ENCODE peak calls at places on chromosomes 12 and 14, in five cellular contexts. One of them, this sample, is unnamed.
A peak's percentile ranks its signal among the peaks of the same experiment; 100 is the strongest.

GRCh38 chr12:7731499-7731898 is 15.7 kb downstream of the CLEC4C start:
- DNase-seq in HFF-Myc: no peak
- DNase-seq in stimulated activated CD4-positive, alpha-beta T cell treated with anti-CD3 and anti-CD28 coated beads, Interleukin-2, amount 100 ng/mL, for 24 hours: no peak
- DNase-seq in H54: no peak
- DNase-seq in transverse colon: no peak
- DNase-seq in this sample: no peak

GRCh38 chr14:91870001-91870400 is 2.7 kb upstream of the TC2N start:
- DNase-seq in transverse colon: peak; percentile 32
- DNase-seq in HFF-Myc: no peak
- DNase-seq in stimulated activated CD4-positive, alpha-beta T cell treated with anti-CD3 and anti-CD28 coated beads, Interleukin-2, amount 100 ng/mL, for 24 hours: peak; percentile 48
- DNase-seq in H54: no peak
- DNase-seq in this sample: no peak

GRCh38 chr12:14394317-14395058 is 29.0 kb downstream of the ATF7IP start:
- DNase-seq in transverse colon: no peak
- DNase-seq in stimulated activated CD4-positive, alpha-beta T cell treated with anti-CD3 and anti-CD28 coated beads, Interleukin-2, amount 100 ng/mL, for 24 hours: peak; percentile 36
- DNase-seq in H54: no peak
- DNase-seq in HFF-Myc: peak; percentile 71
- DNase-seq in this sample: peak; percentile 47

GRCh38 chr12:56153291-56154065 is 1.1 kb downstream of the MYL6B start:
- DNase-seq in stimulated activated CD4-positive, alpha-beta T cell treated with anti-CD3 and anti-CD28 coated beads, Interleukin-2, amount 100 ng/mL, for 24 hours: no peak
- DNase-seq in HFF-Myc: no peak
- DNase-seq in H54: no peak
- DNase-seq in transverse colon: no peak
- DNase-seq in this sample: no peak

GRCh38 chr12:54723653-54724256 is 75.6 kb upstream of the DCD start:
- DNase-seq in H54: no peak
- DNase-seq in HFF-Myc: peak; percentile 10
- DNase-seq in stimulated activated CD4-positive, alpha-beta T cell treated with anti-CD3 and anti-CD28 coated beads, Interleukin-2, amount 100 ng/mL, for 24 hours: peak; percentile 30
- DNase-seq in transverse colon: no peak
- DNase-seq in this sample: no peak

GRCh38 chr12:110733857-110734373 is 8.8 kb downstream of the PPP1CC start:
- DNase-seq in H54: no peak
- DNase-seq in transverse colon: no peak
- DNase-seq in stimulated activated CD4-positive, alpha-beta T cell treated with anti-CD3 and anti-CD28 coated beads, Interleukin-2, amount 100 ng/mL, for 24 hours: no peak
- DNase-seq in HFF-Myc: no peak
- DNase-seq in this sample: no peak

GRCh38 chr12:75707983-75708382 is 196.6 kb upstream of the KRR1 start:
- DNase-seq in H54: no peak
- DNase-seq in stimulated activated CD4-positive, alpha-beta T cell treated with anti-CD3 and anti-CD28 coated beads, Interleukin-2, amount 100 ng/mL, for 24 hours: no peak
- DNase-seq in transverse colon: no peak
- DNase-seq in HFF-Myc: no peak
- DNase-seq in this sample: no peak

GRCh38 chr14:94446126-94446525 is 6.5 kb downstream of the SERPINA11 start:
- DNase-seq in stimulated activated CD4-positive, alpha-beta T cell treated with anti-CD3 and anti-CD28 coated beads, Interleukin-2, amount 100 ng/mL, for 24 hours: no peak
- DNase-seq in transverse colon: no peak
- DNase-seq in H54: no peak
- DNase-seq in HFF-Myc: no peak
- DNase-seq in this sample: no peak

GRCh38 chr14:36465178-36465577 is 54.9 kb downstream of the NKX2-1 start:
- DNase-seq in HFF-Myc: no peak
- DNase-seq in transverse colon: no peak
- DNase-seq in stimulated activated CD4-positive, alpha-beta T cell treated with anti-CD3 and anti-CD28 coated beads, Interleukin-2, amount 100 ng/mL, for 24 hours: no peak
- DNase-seq in H54: no peak
- DNase-seq in this sample: no peak

GRCh38 chr12:95605087-95605486 is 53.8 kb upstream of the USP44 start:
- DNase-seq in HFF-Myc: no peak
- DNase-seq in transverse colon: no peak
- DNase-seq in stimulated activated CD4-positive, alpha-beta T cell treated with anti-CD3 and anti-CD28 coated beads, Interleukin-2, amount 100 ng/mL, for 24 hours: no peak
- DNase-seq in H54: peak; percentile 52
- DNase-seq in this sample: no peak

This sample was measured in Panc1.